ENCODE peak calls at places on chromosomes 7 and 10, in four cellular contexts. One of them, this sample, is unnamed.

GRCh38 chr10:52220947-52221346 is 93.1 kb upstream of the DKK1 start:
- DNase-seq in tibial nerve: no peak
- DNase-seq in suprapubic skin: no peak
- DNase-seq in testis: no peak
- DNase-seq in this sample: no peak

GRCh38 chr10:35998036-35998435 is 355.9 kb upstream of the FZD8 start:
- DNase-seq in testis: no peak
- DNase-seq in suprapubic skin: no peak
- DNase-seq in tibial nerve: no peak
- DNase-seq in this sample: no peak

GRCh38 chr10:26805567-26806245 is 55.1 kb downstream of the ABI1 start:
- DNase-seq in testis: no peak
- DNase-seq in tibial nerve: no peak
- DNase-seq in suprapubic skin: no peak
- DNase-seq in this sample: no peak

GRCh38 chr7:88455696-88456095 is 149.0 kb upstream of the STEAP4 start:
- DNase-seq in testis: no peak
- DNase-seq in suprapubic skin: no peak
- DNase-seq in tibial nerve: no peak
- DNase-seq in this sample: no peak

GRCh38 chr10:28060031-28060607 is 61.2 kb upstream of the ODAD2 start:
- DNase-seq in tibial nerve: no peak
- DNase-seq in testis: no peak
- DNase-seq in suprapubic skin: no peak
- DNase-seq in this sample: no peak

GRCh38 chr7:4261038-4261960 is 420.8 kb upstream of the FOXK1 start:
- DNase-seq in tibial nerve: no peak
- DNase-seq in suprapubic skin: no peak
- DNase-seq in testis: no peak
- DNase-seq in this sample: no peak

GRCh38 chr10:80457554-80458262 is 3.6 kb downstream of the TSPAN14 start:
- DNase-seq in tibial nerve: no peak
- DNase-seq in testis: no peak
- DNase-seq in suprapubic skin: no peak
- DNase-seq in this sample: no peak

GRCh38 chr7:140022582-140023211 is 40.1 kb downstream of the PARP12 start:
- DNase-seq in suprapubic skin: no peak
- DNase-seq in tibial nerve: no peak
- DNase-seq in testis: no peak
- DNase-seq in this sample: no peak

GRCh38 chr10:1376384-1376945 is 320.3 kb downstream of the WDR37 start:
- DNase-seq in tibial nerve: no peak
- DNase-seq in testis: no peak
- DNase-seq in suprapubic skin: no peak
- DNase-seq in this sample: no peak

GRCh38 chr7:590731-591551 is 71.3 kb upstream of the PDGFA start:
- DNase-seq in suprapubic skin: no peak
- DNase-seq in tibial nerve: no peak
- DNase-seq in testis: no peak
- DNase-seq in this sample: no peak

GRCh38 chr10:66827353-66827752 is 98.5 kb upstream of the LRRTM3 start:
- DNase-seq in suprapubic skin: no peak
- DNase-seq in testis: no peak
- DNase-seq in tibial nerve: no peak
- DNase-seq in this sample: no peak

GRCh38 chr7:66847879-66848810 is 72.9 kb upstream of the TMEM248 start:
- DNase-seq in tibial nerve: no peak
- DNase-seq in testis: no peak
- DNase-seq in suprapubic skin: no peak
- DNase-seq in this sample: no peak

GRCh38 chr7:114416089-114416990 is 1.7 kb downstream of the FOXP2 start:
- DNase-seq in testis: no peak
- DNase-seq in tibial nerve: no peak
- DNase-seq in suprapubic skin: no peak
- DNase-seq in this sample: no peak

GRCh38 chr7:47293884-47294568 is 287.9 kb downstream of the TNS3 start:
- DNase-seq in suprapubic skin: no peak
- DNase-seq in tibial nerve: no peak
- DNase-seq in testis: peak
- DNase-seq in this sample: no peak

GRCh38 chr7:125668321-125668993 is 738.8 kb upstream of the POT1 start:
- DNase-seq in tibial nerve: no peak
- DNase-seq in testis: no peak
- DNase-seq in suprapubic skin: no peak
- DNase-seq in this sample: no peak

GRCh38 chr7:95609277-95609971 is 13.1 kb upstream of the PDK4 start:
- DNase-seq in tibial nerve: no peak
- DNase-seq in testis: peak
- DNase-seq in suprapubic skin: no peak
- DNase-seq in this sample: no peak

GRCh38 chr7:95607477-95608010 is 11.2 kb upstream of the PDK4 start:
- DNase-seq in testis: no peak
- DNase-seq in suprapubic skin: peak
- DNase-seq in tibial nerve: no peak
- DNase-seq in this sample: no peak

GRCh38 chr7:95605275-95605674 is 9.0 kb upstream of the PDK4 start:
- DNase-seq in suprapubic skin: no peak
- DNase-seq in tibial nerve: no peak
- DNase-seq in testis: no peak
- DNase-seq in this sample: no peak

GRCh38 chr7:95611224-95611623 is 14.9 kb upstream of the PDK4 start:
- DNase-seq in tibial nerve: no peak
- DNase-seq in suprapubic skin: no peak
- DNase-seq in testis: no peak
- DNase-seq in this sample: no peak

DNA sequence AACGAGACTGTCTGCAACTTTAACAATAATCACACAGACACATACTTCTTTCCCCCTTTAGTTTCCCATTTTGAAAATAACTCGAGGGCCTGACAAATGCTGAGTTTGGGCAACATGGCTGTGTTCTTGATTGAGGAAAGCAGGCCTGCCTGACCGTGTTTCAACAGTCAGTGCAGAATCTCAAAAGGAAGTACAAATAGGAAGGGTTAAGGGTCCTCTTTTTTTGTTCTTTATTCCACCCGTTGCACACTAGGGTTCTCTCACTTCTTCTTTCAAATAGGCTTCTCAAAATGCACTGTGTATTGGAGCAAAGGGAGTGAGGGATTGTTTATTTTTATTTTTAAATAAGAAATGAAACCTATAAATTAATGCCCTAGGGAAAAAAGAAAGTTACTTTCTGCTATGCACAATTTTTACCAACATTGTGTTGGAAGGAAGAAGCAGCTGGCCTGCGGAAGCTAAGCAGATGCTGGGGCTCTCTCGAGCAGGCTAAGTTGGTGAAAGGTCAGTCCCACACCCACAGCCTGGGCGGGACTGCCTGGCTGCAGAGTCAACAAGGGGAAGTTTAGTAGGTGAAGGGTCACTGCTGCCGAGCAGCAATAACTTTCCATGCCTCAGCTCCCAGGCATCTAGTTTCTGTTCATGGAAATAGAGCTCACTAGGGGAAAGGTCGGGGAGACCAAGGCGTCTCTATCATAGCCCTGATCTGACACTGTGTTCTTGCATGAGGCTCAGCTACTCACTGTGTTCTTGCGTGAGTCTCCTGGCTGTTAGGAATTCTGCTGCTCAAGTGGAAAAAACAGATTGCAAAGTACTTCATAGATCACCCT is 12.2 kb upstream of the PDK4 start:
- DNase-seq in testis: peak
- DNase-seq in tibial nerve: peak
- DNase-seq in suprapubic skin: peak
- DNase-seq in this sample: peak
- TF ChIP-seq POLR2A in testis: no peak
- TF ChIP-seq POLR2A in tibial nerve: no peak
- TF ChIP-seq POLR2A in suprapubic skin: peak
- TF ChIP-seq POLR2A in this sample: peak

DNA sequence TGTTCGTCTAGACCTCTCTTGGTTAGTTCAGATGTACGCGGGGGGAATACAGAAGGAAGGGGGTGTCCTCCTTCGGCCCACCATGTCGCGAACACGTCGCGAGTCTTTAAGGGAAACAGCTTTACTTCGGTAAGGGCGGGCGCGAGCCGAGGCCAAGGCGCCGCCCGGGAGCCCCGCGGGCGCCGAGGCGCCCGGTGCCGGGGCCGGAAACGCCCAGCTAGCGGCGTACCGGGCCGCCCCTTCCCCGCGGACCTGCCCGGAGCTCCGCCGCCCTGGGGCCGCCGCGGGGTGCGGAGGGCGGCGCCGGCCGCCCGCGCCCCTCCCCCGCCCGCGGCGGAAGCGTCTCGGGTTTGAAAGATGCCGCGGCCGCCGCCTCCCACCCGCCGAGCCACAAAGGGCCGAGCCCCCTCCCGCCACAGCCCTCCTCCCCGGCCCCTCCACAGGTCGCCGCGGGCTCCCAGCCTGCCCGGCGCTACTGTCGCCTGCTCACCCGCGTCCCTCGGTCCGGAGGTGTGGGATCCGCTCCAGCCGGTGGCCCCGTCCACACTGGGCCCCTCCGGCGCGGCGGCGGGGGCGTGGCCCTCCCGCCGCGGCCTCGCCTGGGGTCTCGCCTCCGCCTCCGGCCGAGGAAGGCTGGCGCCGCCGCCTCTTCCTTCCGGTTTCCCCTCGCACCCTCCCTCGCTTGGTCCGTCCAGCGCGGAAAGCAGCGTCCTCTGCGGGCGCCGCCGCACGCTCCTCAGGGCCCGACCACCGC is at the start of gene KBTBD2:
- DNase-seq in suprapubic skin: peak
- DNase-seq in testis: peak
- DNase-seq in tibial nerve: peak
- DNase-seq in this sample: peak
- TF ChIP-seq POLR2A in suprapubic skin: peak
- TF ChIP-seq POLR2A in testis: no peak
- TF ChIP-seq POLR2A in tibial nerve: peak
- TF ChIP-seq POLR2A in this sample: no peak

DNA sequence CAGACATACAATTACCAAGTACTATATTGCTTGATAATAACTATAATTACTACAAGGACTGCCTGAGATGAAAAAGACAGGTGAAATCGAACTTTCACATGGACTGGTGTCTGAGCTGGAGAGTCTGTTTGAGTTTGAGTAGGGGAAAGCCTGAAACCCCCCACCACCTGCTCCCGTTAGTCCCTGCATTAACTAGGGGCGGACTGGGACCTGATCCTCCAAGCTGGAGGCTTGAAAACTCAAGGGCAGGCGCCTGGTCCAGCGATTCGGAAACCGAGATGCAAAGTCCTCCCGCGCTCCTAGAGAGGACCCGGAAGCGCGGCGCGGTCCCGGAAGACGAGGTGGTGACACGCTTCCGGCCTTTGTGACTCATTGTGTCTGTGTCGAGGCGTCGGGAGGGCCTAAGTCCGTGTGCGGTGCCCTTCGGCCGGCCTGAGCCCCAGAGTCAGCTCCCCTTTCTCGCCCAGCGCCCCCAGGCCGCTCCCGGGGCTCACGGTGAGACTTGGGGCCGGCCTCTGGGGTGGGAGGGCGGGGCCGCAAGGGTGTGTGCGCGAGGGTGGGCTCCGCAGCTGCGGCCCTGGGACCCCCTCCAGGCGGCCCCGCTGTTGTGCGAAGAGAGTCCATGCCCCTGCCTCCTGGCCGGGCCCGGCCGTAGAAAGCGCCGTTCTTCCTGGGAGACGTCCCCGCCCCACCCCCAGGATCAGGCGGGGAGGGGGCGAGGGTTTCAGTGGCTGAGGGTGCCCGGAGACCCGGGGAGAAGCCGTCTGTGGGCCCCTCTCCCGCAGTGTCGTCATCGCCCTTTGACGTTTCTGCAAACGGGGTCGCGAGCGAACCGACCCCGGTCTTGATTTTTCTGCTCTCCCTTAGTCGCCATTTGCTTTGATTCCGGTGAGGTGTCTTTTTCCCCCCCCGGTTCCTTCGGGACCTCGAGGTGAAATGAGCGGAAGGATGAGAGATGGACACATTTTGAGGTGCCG is at the start of gene ZKSCAN1:
- DNase-seq in suprapubic skin: peak
- DNase-seq in testis: peak
- DNase-seq in tibial nerve: peak
- DNase-seq in this sample: peak
- TF ChIP-seq POLR2A in suprapubic skin: peak
- TF ChIP-seq POLR2A in testis: peak
- TF ChIP-seq POLR2A in tibial nerve: peak
- TF ChIP-seq POLR2A in this sample: peak

DNA sequence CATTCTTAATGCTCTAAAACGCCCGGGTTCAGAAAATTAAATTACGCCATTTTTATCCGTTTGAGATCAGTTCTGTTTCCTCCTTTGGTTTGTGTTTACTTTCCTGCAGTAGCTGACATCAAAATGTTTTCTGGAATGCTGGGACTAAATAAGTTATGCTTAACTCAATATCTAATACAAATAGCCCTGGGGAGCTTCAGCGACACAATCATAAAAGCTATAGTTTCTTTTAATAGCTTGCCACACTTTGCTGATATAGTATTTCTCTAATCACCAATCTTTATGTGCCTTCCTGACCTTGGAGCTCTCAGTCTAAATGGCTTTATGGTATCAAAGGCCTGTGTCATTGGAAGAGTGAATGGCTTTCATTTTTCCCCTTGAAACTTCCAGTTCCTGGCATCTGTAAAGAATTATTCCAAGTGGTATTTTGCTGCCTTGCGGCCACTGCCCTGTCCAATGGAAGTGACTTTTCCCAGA is 202.7 kb downstream of the HDAC9 start:
- DNase-seq in testis: no peak
- DNase-seq in suprapubic skin: no peak
- DNase-seq in tibial nerve: no peak
- DNase-seq in this sample: no peak
- TF ChIP-seq POLR2A in testis: no peak
- TF ChIP-seq POLR2A in suprapubic skin: no peak
- TF ChIP-seq POLR2A in tibial nerve: no peak
- TF ChIP-seq POLR2A in this sample: no peak